ENCODE peak calls at places on chromosomes 4 and X, in eight cellular contexts. L, H, X, Q, G, I, P and B are unnamed samples.

GRCh38 chrX:41259516-41259915 is 74.4 kb upstream of the DDX3X start:
- DNase-seq in P (no peak), H (no peak), Q (no peak), X (no peak), I (no peak), G (no peak), L (no peak), B (no peak)

GRCh38 chr4:183098080-183098722 is 856 bp upstream of the WWC2 start:
- DNase-seq in Q (peak; percentile 56), P (peak; percentile 69), H (peak; percentile 39), L (peak; percentile 68), I (peak; percentile 78), X (no peak), G (peak; percentile 11), B (peak; percentile 43)

GRCh38 chr4:70623301-70623700 is 5.2 kb upstream of the ENAM start:
- DNase-seq in P (no peak), G (no peak), X (no peak), L (no peak), H (no peak), Q (no peak), I (no peak), B (no peak)

GRCh38 chr4:992297-993110 is 700 bp downstream of the SLC26A1 start:
- DNase-seq in H (no peak), G (no peak), X (no peak), Q (peak; percentile 94), P (no peak), L (no peak), I (peak; percentile 85), B (peak; percentile 88)

GRCh38 chrX:9955506-9955905 is 11.7 kb upstream of the CLDN34 start:
- DNase-seq in Q (no peak), P (no peak), G (no peak), X (peak; percentile 56), L (no peak), I (no peak), H (no peak), B (no peak)

GRCh38 chr4:143939528-143939927 is 34.2 kb upstream of the GYPE start:
- DNase-seq in I (no peak), P (no peak), Q (no peak), L (no peak), H (no peak), G (no peak), X (no peak), B (no peak)

GRCh38 chr4:156950090-156950489 is 21.5 kb downstream of the PDGFC start:
- DNase-seq in H (no peak), X (no peak), I (no peak), Q (no peak), L (no peak), G (no peak), P (no peak), B (no peak)

GRCh38 chr4:134544303-134544761 is 342.7 kb upstream of the PABPC4L start:
- DNase-seq in G (no peak), P (peak; percentile 26), I (no peak), L (no peak), X (no peak), Q (no peak), H (no peak), B (peak; percentile 11)

GRCh38 chrX:126900937-126901336 is 81.4 kb downstream of the PRR32 start:
- DNase-seq in G (no peak), Q (no peak), I (no peak), H (no peak), X (no peak), P (no peak), L (no peak), B (no peak)

GRCh38 chr4:14254252-14254651 is 626.7 kb upstream of the BOD1L1 start:
- DNase-seq in H (peak; percentile 12), P (peak; percentile 38), G (no peak), L (peak; percentile 31), Q (peak; percentile 49), I (peak; percentile 55), X (no peak), B (peak; percentile 25)

GRCh38 chrX:23822397-23822796 is 39.4 kb downstream of the SAT1 start:
- DNase-seq in L (no peak), H (no peak), G (no peak), I (no peak), Q (no peak), X (no peak), P (no peak), B (peak; percentile 35)

GRCh38 chr4:139617702-139618490 is 47.7 kb upstream of the MGST2 start:
- DNase-seq in X (no peak), P (no peak), L (no peak), I (no peak), H (no peak), G (no peak), Q (no peak), B (no peak)

GRCh38 chrX:154827624-154828408 is 6.6 kb downstream of the SMIM9 start:
- DNase-seq in X (no peak), I (no peak), L (no peak), H (no peak), G (no peak), Q (no peak), P (no peak), B (no peak)

GRCh38 chr4:168717852-168718251 is 221.0 kb downstream of the PALLD start:
- DNase-seq in G (no peak), I (no peak), X (no peak), Q (no peak), L (no peak), H (no peak), P (peak; percentile 67), B (no peak)

GRCh38 chr4:87219648-87220093 is 747 bp downstream of the KLHL8 start:
- DNase-seq in I (peak; percentile 76), Q (peak; percentile 44), H (peak; percentile 33), P (peak; percentile 51), X (no peak), L (peak; percentile 50), G (peak; percentile 59), B (peak; percentile 56)

GRCh38 chrX:154600962-154601374 is 16.0 kb downstream of the CTAG1A start:
- DNase-seq in L (no peak), X (no peak), I (no peak), Q (no peak), G (no peak), H (no peak), P (no peak), B (no peak)

GRCh38 chr4:154349829-154350228 is 141.8 kb downstream of the DCHS2 start:
- DNase-seq in H (no peak), G (no peak), X (no peak), Q (no peak), L (no peak), I (no peak), P (peak; percentile 49), B (no peak)

GRCh38 chr4:73675623-73676022 is 55.4 kb upstream of the RASSF6 start:
- DNase-seq in P (no peak), G (no peak), Q (no peak), I (no peak), X (no peak), L (no peak), H (no peak), B (no peak)

GRCh38 chr4:139416073-139416673 is 37.7 kb upstream of the RAB33B start:
- DNase-seq in Q (no peak), G (no peak), H (no peak), P (peak; percentile 28), L (no peak), X (peak; percentile 32), I (no peak), B (no peak)

GRCh38 chrX:154457491-154458115 is 478 bp upstream of the PLXNA3 start:
- DNase-seq in H (no peak), I (peak; percentile 60), X (no peak), L (no peak), Q (peak; percentile 48), G (peak; percentile 52), P (peak; percentile 50), B (peak; percentile 72)

GRCh38 chrX:12693754-12694153 is 97.5 kb upstream of the PRPS2 start:
- DNase-seq in G (no peak), H (no peak), X (no peak), Q (no peak), L (no peak), P (no peak), I (no peak), B (no peak)

GRCh38 chrX:53223955-53224859 is 800 bp downstream of the KDM5C start:
- DNase-seq in P (peak; percentile 33), X (peak; percentile 10), Q (no peak), G (peak; percentile 10), L (no peak), H (no peak), I (no peak), B (peak; percentile 22)

GRCh38 chr4:83267835-83268475 is 16.6 kb downstream of the COQ2 start:
- DNase-seq in P (no peak), X (no peak), H (no peak), I (no peak), L (no peak), Q (no peak), G (no peak), B (no peak)
- H3K27ac ChIP-seq in P (no peak overlapping the region), X (no peak overlapping the region), H (no peak overlapping the region), I (no peak overlapping the region), L (no peak overlapping the region), Q (no peak overlapping the region), G (no peak overlapping the region), B (no peak overlapping the region)

DNA sequence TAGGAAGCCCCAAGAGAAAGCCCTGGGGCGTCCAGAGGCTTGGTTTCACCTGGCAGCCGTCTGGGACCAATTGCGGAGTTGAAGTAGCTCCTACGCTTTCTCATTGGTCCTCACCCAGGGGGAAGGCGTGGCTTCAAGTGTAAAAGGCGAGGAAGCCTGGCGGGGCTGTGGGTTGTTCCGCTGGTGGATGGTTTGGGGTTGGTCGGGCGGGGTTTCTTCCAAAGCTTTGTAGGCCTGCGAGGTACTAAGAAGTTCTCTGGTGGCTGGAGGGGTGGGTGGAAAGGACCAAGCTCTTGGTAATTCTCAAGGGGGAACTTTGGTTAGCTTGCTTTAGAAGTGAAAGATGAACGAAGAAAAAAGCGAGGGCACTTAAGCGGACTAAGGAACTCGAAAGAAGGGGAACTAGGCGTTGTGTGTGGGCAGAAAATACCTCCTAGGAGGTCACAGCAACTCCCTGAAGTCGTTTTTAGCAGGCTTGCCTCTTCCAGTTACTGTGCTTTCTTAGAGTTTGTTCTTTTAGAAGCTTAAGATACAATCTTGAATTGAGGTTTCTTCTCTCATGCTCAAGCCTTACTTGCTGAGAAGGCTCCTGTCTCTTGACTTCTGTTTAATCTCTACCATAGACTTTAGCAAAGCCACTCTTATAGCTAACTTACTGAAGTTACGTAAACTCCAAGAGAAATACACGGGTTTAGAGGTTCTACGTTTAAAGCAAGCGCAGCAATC is 36.7 kb downstream of the CCNG2 start:
- DNase-seq in G (peak; percentile 77), I (peak; percentile 86), L (no peak), X (no peak), Q (peak; percentile 62), H (no peak), P (no peak), B (peak; percentile 75)
- H3K4me3 ChIP-seq in G (peak overlapping the region; percentile 44), I (peak overlapping the region; percentile 30), L (no peak overlapping the region), X (no peak overlapping the region), Q (no peak overlapping the region), H (no peak overlapping the region), P (no peak overlapping the region), B (no peak overlapping the region)

DNA sequence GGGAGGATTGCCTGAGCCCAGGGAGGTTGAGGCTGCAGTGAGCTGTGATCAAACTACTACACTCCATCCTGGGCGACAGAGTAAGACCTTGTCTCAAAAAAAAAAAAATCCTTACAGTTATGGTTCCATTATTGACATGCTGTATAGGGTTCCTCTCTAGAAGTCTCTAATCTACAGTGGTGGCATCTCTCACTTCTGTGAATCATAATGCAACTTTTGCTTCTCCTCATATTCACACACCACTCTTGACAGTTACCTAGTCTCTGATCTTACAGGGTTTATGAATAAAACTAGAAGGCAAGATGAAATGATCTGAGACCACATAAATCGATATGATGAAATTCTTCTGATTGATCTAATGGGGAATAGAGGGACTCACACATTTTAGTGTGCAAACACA is 40.6 kb downstream of the DOCK11 start:
- DNase-seq in Q (no peak), P (no peak), H (no peak), X (no peak), G (no peak), I (no peak), L (no peak), B (no peak)
- H3K27ac ChIP-seq in Q (no peak overlapping the region), P (peak overlapping the region; percentile 69), H (no peak overlapping the region), X (no peak overlapping the region), G (no peak overlapping the region), I (no peak overlapping the region), L (peak overlapping the region; percentile 56), B (peak overlapping the region; percentile 35)

GRCh38 chr4:56531823-56532222 is 26.2 kb downstream of the ARL9 start:
- DNase-seq in P (no peak), L (no peak), Q (no peak), G (no peak), X (no peak), I (no peak), H (no peak), B (no peak)
- H3K4me3 ChIP-seq in P (no peak overlapping the region), L (no peak overlapping the region), Q (no peak overlapping the region), G (no peak overlapping the region), X (no peak overlapping the region), I (no peak overlapping the region), H (no peak overlapping the region), B (no peak overlapping the region)